ENCODE peak calls at places on chromosomes 16 and 17, in seven cellular contexts. Z is HepG2, F is T47D, I is H1, H is K562, W is SK-N-SH, V is GM12878. A is an unnamed sample.

GRCh38 chr17:4877089-4877488 is 22.2 kb upstream of the C17orf107 start:
- DNase-seq in H (no peak), Z (no peak), F (no peak), V (no peak), I (no peak), W (no peak), A (no peak)

GRCh38 chr16:53960050-53960812 is 256.3 kb downstream of the FTO start:
- DNase-seq in V (no peak), I (no peak), F (no peak), W (no peak), Z (no peak), H (no peak), A (no peak)

GRCh38 chr17:31830971-31831755 is 27.9 kb downstream of the COPRS start:
- DNase-seq in Z (no peak), F (no peak), H (no peak), W (no peak), I (no peak), V (no peak), A (no peak)

GRCh38 chr17:45048795-45049563 is 2.5 kb downstream of the DCAKD start:
- DNase-seq in V (no peak), W (peak), F (no peak), Z (peak), I (no peak), H (no peak), A (no peak)

GRCh38 chr16:728131-728889 is 1.4 kb downstream of the HAGHL start:
- DNase-seq in F (peak), Z (no peak), I (no peak), W (peak), V (no peak), H (peak), A (peak)

GRCh38 chr17:74780443-74781238 is 4.5 kb upstream of the NAT9 start:
- DNase-seq in Z (peak), V (no peak), I (no peak), W (peak), H (peak), F (peak), A (peak)

GRCh38 chr16:49956915-49957314 is 68.1 kb upstream of the CNEP1R1 start:
- DNase-seq in W (no peak), F (no peak), V (no peak), Z (no peak), I (no peak), H (no peak), A (no peak)

GRCh38 chr17:2710804-2711607 is 558 bp downstream of the CLUH start:
- DNase-seq in V (no peak), W (peak), H (peak), Z (peak), I (no peak), F (no peak), A (no peak)

GRCh38 chr17:69179227-69179952 is 37.7 kb upstream of the ABCA6 start:
- DNase-seq in W (no peak), F (no peak), V (no peak), H (no peak), Z (no peak), I (no peak), A (no peak)

GRCh38 chr16:68283346-68283745 is 19.0 kb downstream of the SLC7A6 start:
- DNase-seq in V (no peak), Z (no peak), I (no peak), F (no peak), W (no peak), H (no peak), A (no peak)

GRCh38 chr16:82694239-82694874 is 67.6 kb downstream of the CDH13 start:
- DNase-seq in W (no peak), F (no peak), I (no peak), Z (no peak), H (no peak), V (no peak), A (no peak)

GRCh38 chr16:25064967-25065366 is 46.6 kb upstream of the LCMT1 start:
- DNase-seq in I (no peak), Z (peak), F (no peak), W (no peak), H (no peak), V (no peak), A (no peak)
- TF ChIP-seq JUND in I (no peak), Z (no peak), F (no peak), W (no peak), H (no peak), V (no peak), A (no peak)

DNA sequence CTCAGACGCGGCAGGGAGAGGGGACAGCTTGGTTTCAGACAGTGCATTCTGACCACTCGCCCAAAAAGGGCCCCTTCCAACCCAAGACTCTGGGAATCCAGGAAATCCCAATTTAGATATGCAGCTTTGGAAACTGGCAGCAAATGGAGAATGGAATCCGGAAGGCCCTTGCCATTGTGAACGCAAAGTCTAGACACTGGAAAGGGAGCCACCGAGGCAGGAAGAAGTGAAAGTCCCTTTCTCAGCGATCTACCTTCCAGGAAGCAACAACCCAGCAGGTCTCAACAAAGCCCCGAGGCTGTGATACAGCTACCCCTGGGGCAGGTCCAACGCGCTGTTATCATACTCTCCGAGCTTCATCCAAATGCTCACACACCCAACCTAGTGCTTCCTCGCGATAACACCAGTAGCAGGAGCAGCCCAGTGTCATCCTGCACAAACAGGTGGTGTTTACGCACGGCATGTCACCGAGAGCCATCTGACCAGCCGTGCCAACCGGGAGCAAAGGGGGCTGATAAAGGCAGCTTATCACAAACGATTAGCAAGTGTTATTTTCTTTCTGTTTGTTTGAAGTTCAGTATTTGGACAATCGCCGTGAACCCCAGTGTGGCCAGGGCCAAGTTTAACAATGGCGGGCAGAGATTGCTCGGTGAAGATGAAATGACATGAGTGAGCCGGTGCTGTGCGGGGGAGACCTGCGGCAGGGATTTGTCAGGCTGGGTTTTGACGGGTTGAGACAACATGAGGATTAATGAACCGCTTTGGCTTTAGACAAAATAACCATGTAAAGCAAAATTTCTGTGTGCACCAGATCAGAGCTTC is 240.6 kb downstream of the FOXL1 start:
- DNase-seq in I (no peak), H (peak), F (no peak), W (no peak), V (no peak), Z (no peak), A (no peak)
- TF ChIP-seq JUND in I (no peak), H (no peak), F (no peak), W (no peak), V (no peak), Z (no peak), A (no peak)

GRCh38 chr17:19327039-19327776 is 35.3 kb downstream of the B9D1 start:
- DNase-seq in F (no peak), W (no peak), I (no peak), H (no peak), V (no peak), Z (no peak), A (peak)
- TF ChIP-seq JUND in F (no peak), W (no peak), I (no peak), H (no peak), V (no peak), Z (no peak), A (peak)

DNA sequence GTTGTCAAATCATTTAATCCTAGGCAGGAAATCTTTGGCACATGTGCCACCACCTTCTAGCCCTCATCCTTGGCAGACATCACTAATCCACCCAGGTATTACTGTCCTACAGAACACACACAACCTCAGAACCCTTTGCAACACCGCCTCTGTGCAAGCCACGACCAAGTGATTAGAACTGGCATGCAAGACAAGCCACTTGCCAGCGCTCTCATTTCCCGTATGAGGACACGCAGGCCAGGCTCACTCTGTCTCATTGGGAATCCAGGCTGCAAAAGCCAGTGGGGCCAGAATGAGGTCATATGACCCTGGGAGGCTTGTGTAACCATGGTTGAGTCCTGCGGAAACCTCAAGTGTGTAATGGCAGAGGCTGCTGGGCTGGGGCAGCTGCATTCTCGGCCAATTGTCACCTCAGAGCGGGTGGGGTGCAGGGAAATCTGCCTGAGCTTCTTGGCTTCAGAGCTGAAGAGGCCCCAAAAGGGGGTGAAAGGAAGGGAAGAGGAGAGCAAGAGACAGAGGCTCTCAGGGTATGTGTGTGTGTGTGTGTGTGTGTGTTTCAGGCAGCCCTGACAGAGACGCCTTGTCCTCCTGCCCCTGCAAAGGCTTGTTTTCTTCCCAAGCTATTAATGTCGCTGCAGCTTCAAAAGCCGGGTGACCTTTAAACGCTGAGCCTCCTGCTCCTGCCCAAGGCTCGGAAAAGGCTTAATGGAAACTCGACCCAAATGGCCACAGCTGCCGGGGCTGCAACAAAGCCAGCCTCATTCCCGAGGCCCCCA is 43.2 kb upstream of the MRPS23 start:
- DNase-seq in Z (peak), H (no peak), I (no peak), F (peak), V (no peak), W (no peak), A (peak)
- TF ChIP-seq JUND in Z (peak), H (no peak), I (no peak), F (peak), V (no peak), W (no peak), A (no peak)

DNA sequence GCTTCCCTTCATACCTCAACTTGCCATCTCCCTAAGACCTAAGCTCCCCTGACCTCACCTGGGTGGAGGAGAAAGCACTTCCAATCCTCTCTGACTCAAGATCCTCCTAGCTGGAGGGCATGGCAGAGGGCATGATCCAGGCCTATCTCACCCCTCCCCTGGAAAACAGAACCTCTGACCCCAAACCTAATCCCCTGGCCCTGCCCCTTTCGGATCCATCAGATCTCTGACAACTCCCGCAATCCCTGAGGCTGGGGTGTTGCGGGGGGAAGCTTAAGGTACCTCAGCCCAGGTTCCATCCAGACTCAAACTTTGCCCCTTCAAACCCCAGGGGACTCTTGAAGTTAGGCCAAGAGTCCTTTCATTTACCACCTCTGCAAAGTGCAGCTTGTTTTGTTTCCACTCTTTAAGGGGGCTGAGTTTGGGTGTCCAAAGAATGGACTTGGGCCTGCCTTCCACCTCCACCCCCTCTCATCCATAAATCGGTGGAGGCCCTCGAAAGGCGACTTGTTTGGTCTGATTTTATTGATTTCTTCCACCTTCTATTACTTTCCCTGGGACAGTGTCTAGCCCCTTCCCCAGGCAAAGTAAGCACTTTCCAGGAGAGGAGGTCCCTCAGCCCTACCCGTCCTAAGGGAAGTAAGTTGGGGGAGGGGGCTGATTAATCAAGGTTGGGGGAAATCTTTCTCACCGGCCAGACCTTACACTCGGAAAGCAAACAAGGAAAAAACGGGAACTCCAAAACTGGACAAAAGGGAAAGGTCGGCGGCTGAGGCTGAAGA is 2.6 kb downstream of the EPOP start:
- DNase-seq in H (no peak), W (no peak), V (no peak), I (no peak), F (no peak), Z (no peak), A (no peak)
- TF ChIP-seq JUND in H (no peak), W (no peak), V (no peak), I (no peak), F (no peak), Z (no peak), A (no peak)

GRCh38 chr17:17889922-17890321 is 53.1 kb upstream of the SREBF1 start:
- DNase-seq in W (no peak), V (no peak), I (no peak), H (no peak), Z (no peak), F (no peak), A (no peak)

GRCh38 chr17:17892009-17892408 is 55.2 kb upstream of the SREBF1 start:
- DNase-seq in F (no peak), I (no peak), W (no peak), Z (no peak), V (no peak), H (no peak), A (no peak)

GRCh38 chr17:17892731-17893130 is 55.9 kb upstream of the SREBF1 start:
- DNase-seq in V (no peak), Z (no peak), W (no peak), H (no peak), F (no peak), I (no peak), A (no peak)

GRCh38 chr17:17888821-17889220 is 52.0 kb upstream of the SREBF1 start:
- DNase-seq in F (no peak), Z (no peak), V (no peak), H (no peak), W (peak), I (no peak), A (no peak)

DNA sequence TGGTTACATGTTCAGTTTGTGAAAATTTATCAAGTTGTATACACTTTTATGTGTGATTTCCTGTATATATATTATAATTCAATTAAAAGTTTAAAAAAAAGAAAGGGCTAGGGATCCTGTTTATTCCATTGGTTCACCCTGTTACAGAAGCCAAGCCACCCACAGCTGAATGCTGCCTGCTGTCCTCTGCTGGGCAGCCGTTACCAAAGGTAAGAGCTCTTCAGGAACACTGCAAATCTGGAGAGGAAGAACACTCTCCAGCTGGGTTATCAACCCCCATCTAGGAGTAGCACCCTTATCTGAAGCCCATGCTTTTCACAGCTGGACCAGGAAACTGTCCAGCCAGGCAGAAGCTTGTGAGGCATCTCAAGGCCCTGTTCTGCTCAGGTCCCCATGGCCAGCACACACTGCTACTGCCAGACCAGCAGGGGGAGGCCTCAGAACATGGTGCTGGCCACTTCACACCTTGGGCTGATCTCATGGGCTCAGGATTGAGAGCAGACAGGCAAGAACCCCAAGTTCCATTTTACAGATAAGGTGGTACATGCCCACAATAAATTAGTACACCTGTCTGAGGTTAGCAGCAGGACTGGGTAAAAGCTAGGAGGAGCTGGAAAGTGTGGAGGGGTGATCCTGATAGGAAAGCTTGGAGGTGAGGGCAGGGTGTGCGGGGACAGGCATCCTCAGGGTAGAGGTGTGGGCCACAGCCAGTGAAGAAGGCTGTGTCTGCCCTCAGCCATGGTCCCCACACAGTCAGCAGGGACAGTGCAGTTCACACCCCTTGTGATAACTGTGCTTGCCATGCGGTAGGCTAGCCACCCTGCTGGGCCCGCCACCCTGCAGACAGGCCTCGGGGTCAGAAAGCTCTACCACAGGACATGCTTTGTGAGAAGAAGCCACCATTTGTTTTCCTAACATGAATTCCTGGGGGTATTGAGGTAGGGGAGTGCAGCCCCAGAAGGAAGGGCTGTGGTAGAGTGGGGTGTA is 54.3 kb upstream of the SREBF1 start:
- DNase-seq in V (no peak), H (peak), Z (peak), I (no peak), F (peak), W (peak), A (peak)
- TF ChIP-seq JUND in V (no peak), H (no peak), Z (no peak), I (no peak), F (no peak), W (no peak), A (no peak)

DNA sequence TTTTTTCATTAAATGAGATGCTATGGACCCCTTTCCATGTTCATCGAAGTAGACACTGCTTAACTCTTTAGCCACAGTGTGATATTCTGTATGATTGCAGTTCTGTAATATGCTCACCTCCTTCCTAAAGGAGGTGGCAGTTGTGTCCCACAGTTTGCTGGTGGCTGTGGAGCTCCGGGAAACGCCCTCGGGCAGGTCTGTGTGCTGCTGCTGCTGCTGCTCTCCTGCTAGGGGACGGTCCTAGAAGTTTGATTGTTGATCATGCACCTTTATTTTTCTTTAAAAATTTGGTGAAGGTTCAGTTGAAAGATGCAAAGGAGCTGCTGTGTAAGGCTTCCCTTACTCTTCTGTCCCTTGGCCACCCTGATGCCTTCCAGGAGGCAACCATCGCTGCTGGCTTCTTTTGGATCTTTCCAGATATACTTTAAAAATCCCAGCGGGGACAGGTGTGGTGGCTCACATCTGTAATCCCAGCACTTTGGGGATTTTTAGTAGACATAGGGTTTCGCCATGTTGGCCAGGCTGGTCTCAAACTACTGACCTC is 8.4 kb upstream of the CLEC18A start:
- DNase-seq in H (no peak), Z (no peak), I (no peak), F (no peak), W (no peak), V (no peak), A (no peak)
- TF ChIP-seq JUND in H (no peak), Z (no peak), I (no peak), F (no peak), W (no peak), V (no peak), A (no peak)

GRCh38 chr16:21276090-21276489 is 2.0 kb downstream of the CRYM start:
- DNase-seq in W (no peak), I (no peak), F (no peak), V (no peak), Z (no peak), H (no peak), A (no peak)
- TF ChIP-seq JUND in W (no peak), I (no peak), F (no peak), V (no peak), Z (no peak), H (no peak), A (no peak)